ENCODE peak calls at places on chromosomes 12 and 14, in nine cellular contexts. U, G, X, S, Y, O, P, R and T are unnamed samples.

GRCh38 chr12:108234155-108234554 is 105.0 kb downstream of the CMKLR1 start:
- DNase-seq in O (no peak), P (no peak), U (no peak), S (no peak), X (no peak), G (no peak), R (no peak), Y (peak; percentile 4), T (no peak)

GRCh38 chr12:52600941-52601481 is at the start of gene KRT72:
- DNase-seq in X (no peak), G (no peak), U (no peak), O (no peak), R (peak; percentile 51), P (no peak), Y (no peak), S (no peak), T (no peak)

GRCh38 chr12:75487310-75487709 is 6.8 kb downstream of the GLIPR1 start:
- DNase-seq in X (no peak), O (no peak), Y (no peak), S (no peak), U (no peak), P (no peak), G (no peak), R (no peak), T (no peak)

GRCh38 chr12:58028294-58028693 is 86.9 kb downstream of the ATP23 start:
- DNase-seq in G (no peak), P (no peak), X (no peak), O (no peak), U (no peak), R (no peak), S (no peak), Y (no peak), T (no peak)

GRCh38 chr14:96649327-96649601 is 147.1 kb downstream of the PAPOLA start:
- DNase-seq in R (no peak), U (no peak), O (no peak), Y (no peak), S (no peak), P (no peak), X (no peak), G (no peak), T (no peak)

GRCh38 chr12:65741662-65742480 is 82.4 kb upstream of the HMGA2 start:
- DNase-seq in Y (peak; percentile 4), X (no peak), U (peak; percentile 73), P (no peak), O (peak; percentile 24), S (no peak), R (peak; percentile 87), G (no peak), T (peak; percentile 30)

GRCh38 chr12:131608740-131609665 is 101.9 kb upstream of the SFSWAP start:
- DNase-seq in X (no peak), S (peak; percentile 32), G (peak; percentile 26), O (peak; percentile 70), R (peak; percentile 87), U (peak; percentile 75), P (peak; percentile 43), Y (peak; percentile 54), T (peak; percentile 5)

GRCh38 chr14:83342590-83342989 is 1808.9 kb upstream of the SEL1L start:
- DNase-seq in G (no peak), P (no peak), U (no peak), Y (no peak), X (no peak), O (no peak), S (no peak), R (no peak), T (no peak)

GRCh38 chr12:2641209-2641608 is 153.6 kb upstream of the FKBP4 start:
- DNase-seq in Y (no peak), X (no peak), G (no peak), P (peak; percentile 47), S (no peak), O (peak; percentile 21), R (peak; percentile 82), U (peak; percentile 51), T (peak; percentile 14)

GRCh38 chr14:102591372-102591943 is 991 bp upstream of the RCOR1 start:
- DNase-seq in U (peak; percentile 54), R (no peak), P (no peak), X (no peak), O (no peak), S (peak; percentile 5), G (no peak), Y (peak; percentile 33), T (no peak)

GRCh38 chr12:103997277-103997900 is 31.7 kb downstream of the TDG start:
- DNase-seq in U (no peak), S (no peak), G (no peak), R (no peak), Y (no peak), O (no peak), P (no peak), X (no peak), T (no peak)

GRCh38 chr12:12784911-12785814 is at the start of gene APOLD1:
- DNase-seq in X (no peak), U (peak; percentile 84), P (no peak), R (peak; percentile 77), O (no peak), Y (no peak), S (no peak), G (no peak), T (no peak)

GRCh38 chr14:31564194-31564593 is 3.0 kb downstream of the NUBPL start:
- DNase-seq in U (no peak), R (no peak), Y (no peak), P (no peak), O (no peak), X (no peak), S (no peak), G (no peak), T (no peak)

GRCh38 chr14:47195582-47195981 is 479.8 kb downstream of the MDGA2 start:
- DNase-seq in O (no peak), G (no peak), U (no peak), S (no peak), P (no peak), R (no peak), X (no peak), Y (no peak), T (no peak)

GRCh38 chr14:89320381-89321000 is 96.5 kb downstream of the FOXN3 start:
- DNase-seq in O (no peak), S (no peak), X (no peak), Y (no peak), U (no peak), G (no peak), P (no peak), R (no peak), T (no peak)

GRCh38 chr12:131863711-131864396 is 30.6 kb upstream of the ULK1 start:
- DNase-seq in X (no peak), R (peak; percentile 52), G (no peak), O (no peak), Y (no peak), S (no peak), P (no peak), U (no peak), T (no peak)

GRCh38 chr12:697426-697825 is 34.2 kb upstream of the NINJ2 start:
- DNase-seq in Y (no peak), O (no peak), S (no peak), R (no peak), G (no peak), X (no peak), P (no peak), U (no peak), T (no peak)

GRCh38 chr12:76144253-76144564 is 59.7 kb upstream of the NAP1L1 start:
- DNase-seq in U (no peak), S (no peak), X (no peak), O (peak; percentile 29), G (no peak), R (no peak), Y (peak; percentile 19), P (no peak), T (no peak)

GRCh38 chr12:86727151-86727550 is 471.0 kb upstream of the MGAT4C start:
- DNase-seq in P (no peak), G (no peak), O (peak; percentile 15), X (no peak), U (peak; percentile 4), R (no peak), Y (no peak), S (no peak), T (no peak)

GRCh38 chr12:94873368-94874085 is 130.0 kb downstream of the NDUFA12 start:
- DNase-seq in X (no peak), Y (no peak), O (no peak), R (peak; percentile 55), P (no peak), U (no peak), G (peak; percentile 44), S (no peak), T (no peak)

GRCh38 chr14:100295376-100296105 is 10.7 kb downstream of the SLC25A29 start:
- DNase-seq in X (no peak), U (no peak), Y (no peak), O (no peak), R (no peak), S (no peak), G (no peak), P (no peak), T (no peak)

GRCh38 chr12:14264316-14264715 is 101.2 kb upstream of the ATF7IP start:
- DNase-seq in R (no peak), S (no peak), G (no peak), U (no peak), O (peak; percentile 54), X (no peak), Y (no peak), P (no peak), T (no peak)